ENCODE peak calls at places on chromosomes 7 and 10, in seven cellular contexts. K, D, X, E, S, T and A are unnamed samples.

GRCh38 chr7:34036069-34036920 is 131.0 kb downstream of the BMPER start:
- DNase-seq in K (no peak), D (no peak), X (no peak), E (peak; percentile 10), S (no peak), T (no peak), A (no peak)

GRCh38 chr10:54284526-54285193 is 516.4 kb downstream of the PCDH15 start:
- DNase-seq in K (no peak), D (no peak), X (no peak), E (no peak), S (no peak), T (no peak), A (no peak)

GRCh38 chr7:15557186-15557585 is 4.6 kb downstream of the AGMO start:
- DNase-seq in K (no peak), D (no peak), X (no peak), E (no peak), S (no peak), T (no peak), A (no peak)

GRCh38 chr7:151038951-151039849 is 9.1 kb upstream of the ASIC3 start:
- DNase-seq in K (peak; percentile 89), D (peak; percentile 97), X (peak; percentile 20), E (no peak), S (peak; percentile 88), T (peak; percentile 96), A (no peak)

GRCh38 chr7:135558337-135558767 is 635 bp downstream of the NUP205 start:
- DNase-seq in K (peak; percentile 71), D (peak; percentile 73), X (peak; percentile 43), E (peak; percentile 50), S (peak; percentile 69), T (peak; percentile 71), A (peak; percentile 36)

GRCh38 chr7:27183682-27184341 is 1.2 kb downstream of the HOXA11 start:
- DNase-seq in K (no peak), D (peak; percentile 40), X (no peak), E (peak; percentile 43), S (peak; percentile 46), T (no peak), A (no peak)

GRCh38 chr10:76738991-76739390 is 898.6 kb downstream of the KCNMA1 start:
- DNase-seq in K (no peak), D (no peak), X (no peak), E (no peak), S (no peak), T (no peak), A (no peak)

GRCh38 chr7:18494821-18495408 is 634 bp upstream of the HDAC9 start:
- DNase-seq in K (no peak), D (peak; percentile 61), X (no peak), E (no peak), S (peak; percentile 51), T (no peak), A (no peak)

GRCh38 chr7:35723011-35723410 is 28.1 kb upstream of the HERPUD2 start:
- DNase-seq in K (no peak), D (peak; percentile 27), X (no peak), E (no peak), S (no peak), T (no peak), A (no peak)

GRCh38 chr10:123385508-123385907 is 231.3 kb downstream of the BUB3 start:
- DNase-seq in K (no peak), D (no peak), X (no peak), E (no peak), S (no peak), T (no peak), A (no peak)